ENCODE peak calls at places on chromosome 12, in six cellular contexts. F is thoracic aorta, Y is foreskin fibroblast, C is BE2C, E is cardiac fibroblast, J is activated B cell treated with CpG ODN at 0.5 μM for 24 hours. V is an unnamed sample.
A peak's percentile ranks its signal among the peaks of the same experiment; 100 is the strongest.

GRCh38 chr12:82740129-82741000 is 53.7 kb downstream of the TMTC2 start:
- DNase-seq in F (no peak), Y (peak; percentile 72), C (no peak), E (peak; percentile 54), J (no peak), V (no peak)

GRCh38 chr12:45644521-45644920 is 85.0 kb upstream of the ARID2 start:
- DNase-seq in F (no peak), Y (peak; percentile 60), C (no peak), E (peak; percentile 75), J (no peak), V (no peak)

GRCh38 chr12:131755305-131756113 is 44.6 kb downstream of the SFSWAP start:
- DNase-seq in F (no peak), Y (peak; percentile 21), C (peak; percentile 48), E (peak; percentile 29), J (no peak), V (no peak)

GRCh38 chr12:44603701-44604100 is 272.4 kb downstream of the NELL2 start:
- DNase-seq in F (no peak), Y (no peak), C (no peak), E (no peak), J (no peak), V (no peak)

GRCh38 chr12:92539966-92540791 is 162.6 kb upstream of the PLEKHG7 start:
- DNase-seq in F (no peak), Y (no peak), C (peak; percentile 26), E (no peak), J (peak; percentile 29), V (no peak)

GRCh38 chr12:168201-168600 is 45.8 kb downstream of the SLC6A12 start:
- DNase-seq in F (no peak), Y (no peak), C (no peak), E (no peak), J (no peak), V (no peak)

GRCh38 chr12:25811656-25812126 is 146.8 kb upstream of the RASSF8 start:
- DNase-seq in F (no peak), Y (peak; percentile 61), C (no peak), E (peak; percentile 64), J (no peak), V (no peak)

GRCh38 chr12:9647825-9648700 is 21.4 kb upstream of the CLEC2D start:
- DNase-seq in F (peak; percentile 4), Y (peak; percentile 92), C (peak; percentile 82), E (peak; percentile 65), J (peak; percentile 88), V (peak; percentile 61)

GRCh38 chr12:132578826-132579225 is 31.6 kb downstream of the LRCOL1 start:
- DNase-seq in F (no peak), Y (no peak), C (no peak), E (no peak), J (no peak), V (no peak)

GRCh38 chr12:91380651-91381050 is 198.0 kb upstream of the DCN start:
- DNase-seq in F (no peak), Y (peak; percentile 53), C (no peak), E (no peak), J (no peak), V (no peak)

GRCh38 chr12:121334513-121335343 is 17.5 kb downstream of the ANAPC5 start:
- DNase-seq in F (no peak), Y (peak; percentile 75), C (no peak), E (peak; percentile 85), J (no peak), V (peak; percentile 46)

GRCh38 chr12:106736051-106736957 is 38.2 kb upstream of the RIC8B start:
- DNase-seq in F (no peak), Y (peak; percentile 6), C (peak; percentile 44), E (peak; percentile 7), J (no peak), V (no peak)

GRCh38 chr12:8127138-8127537 is 3.7 kb downstream of the CLEC4A start:
- DNase-seq in F (no peak), Y (no peak), C (no peak), E (no peak), J (no peak), V (no peak)

DNA sequence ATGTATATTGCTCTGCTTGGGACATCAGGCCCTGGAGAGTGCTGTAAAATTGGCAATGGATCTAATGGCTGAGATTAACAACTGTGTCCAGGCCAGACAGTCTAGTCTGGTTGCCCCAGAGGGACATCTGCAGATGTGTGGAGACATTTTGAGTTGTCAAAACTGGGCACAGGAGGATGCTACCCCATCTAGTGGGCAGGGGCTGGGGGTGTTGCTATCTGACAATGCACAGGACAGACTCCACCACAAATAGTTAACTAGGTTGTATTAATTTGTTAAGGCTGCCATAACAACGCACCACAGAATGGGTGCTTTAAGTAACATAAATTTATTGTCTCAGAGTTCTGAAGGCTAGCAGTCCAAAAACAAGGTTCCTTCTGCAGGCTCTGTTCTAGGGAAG is 302.5 kb upstream of the AMIGO2 start:
- DNase-seq in F (no peak), Y (no peak), C (no peak), E (no peak), J (no peak), V (no peak)
- TF ChIP-seq CTCF in F (no peak), Y (no peak), C (no peak), E (no peak), J (no peak), V (no peak)

GRCh38 chr12:11513288-11513687 is 117.9 kb upstream of the PRB2 start:
- DNase-seq in F (no peak), Y (peak; percentile 1), C (peak; percentile 47), E (peak; percentile 18), J (no peak), V (no peak)
- TF ChIP-seq CTCF in F (no peak), Y (peak; percentile 6), C (peak; percentile 49), E (peak; percentile 8), J (no peak), V (no peak)

DNA sequence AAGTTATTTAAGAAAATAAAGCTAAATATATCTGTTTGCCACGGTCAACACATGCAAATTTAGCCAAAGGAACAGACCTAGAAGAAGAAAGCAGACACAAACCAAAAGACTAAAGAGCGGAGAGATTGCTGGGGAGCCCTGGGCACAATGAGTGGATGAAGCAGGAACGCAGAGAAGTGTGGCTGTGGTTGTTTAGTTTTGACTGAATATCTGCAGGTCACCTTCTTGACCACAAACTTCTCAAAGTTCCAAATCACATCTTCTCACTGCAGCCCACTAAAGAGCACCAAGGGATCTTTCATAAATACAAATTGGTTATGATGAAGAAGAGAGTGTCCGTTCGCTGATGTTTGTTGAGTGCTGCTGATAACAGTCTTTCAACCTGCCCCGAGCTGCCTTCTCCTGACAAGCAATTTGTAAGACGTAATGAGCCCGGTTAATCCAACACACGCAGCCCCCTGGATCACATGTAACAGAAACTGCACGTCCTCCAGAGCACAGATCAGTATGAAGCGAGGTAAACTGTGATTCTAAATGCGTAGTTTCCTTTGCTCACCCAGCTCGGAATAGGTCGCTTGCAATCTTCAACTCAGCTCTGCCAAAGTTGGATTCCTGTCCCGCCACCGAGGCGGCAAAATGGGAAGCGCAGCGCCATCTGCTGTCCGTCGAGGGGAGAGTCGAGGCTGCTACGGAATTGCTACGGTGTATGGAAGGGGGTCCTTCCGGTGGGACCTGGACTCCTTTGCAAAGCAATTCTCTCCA is 120.8 kb downstream of the GXYLT1 start:
- DNase-seq in F (peak; percentile 15), Y (peak; percentile 84), C (peak; percentile 74), E (peak; percentile 74), J (peak; percentile 58), V (peak; percentile 25)
- TF ChIP-seq CTCF in F (peak; percentile 95), Y (peak; percentile 97), C (peak; percentile 98), E (peak; percentile 94), J (peak; percentile 100), V (peak; percentile 98)

DNA sequence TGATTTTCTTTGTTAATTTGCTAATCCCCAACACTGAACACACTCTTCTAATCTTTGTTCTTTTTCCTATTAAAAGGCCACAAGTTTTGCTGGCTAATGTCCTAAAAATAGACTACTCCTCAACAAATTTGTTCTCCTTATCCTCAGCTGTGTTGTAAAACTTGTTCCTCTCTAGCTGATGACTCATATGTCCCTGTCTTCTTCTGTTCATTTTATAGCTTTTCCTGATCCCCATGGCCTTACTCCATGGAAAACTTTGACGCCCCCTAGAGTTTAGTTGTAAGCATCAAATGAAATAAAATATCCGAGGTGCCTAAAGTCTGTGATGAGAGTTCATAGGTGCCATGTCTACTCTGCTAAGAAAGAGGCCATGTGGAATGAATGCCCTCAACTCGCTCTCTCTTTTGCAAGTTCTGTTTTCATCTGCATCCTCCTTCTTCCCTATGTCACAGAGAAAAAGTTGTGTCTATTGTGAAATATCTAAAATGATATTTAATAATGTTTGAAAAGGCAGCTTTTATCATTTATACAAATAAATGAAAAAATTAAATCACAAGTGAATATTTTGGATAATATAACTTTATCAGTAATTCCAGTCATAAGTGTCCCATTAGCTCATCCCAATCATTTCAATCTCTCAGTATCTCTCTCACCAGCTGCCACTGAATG is 237.9 kb downstream of the IPO8 start:
- DNase-seq in F (no peak), Y (peak; percentile 88), C (no peak), E (peak; percentile 94), J (no peak), V (no peak)
- TF ChIP-seq CTCF in F (no peak), Y (peak; percentile 56), C (peak; percentile 54), E (peak; percentile 57), J (no peak), V (peak; percentile 29)

GRCh38 chr12:53295070-53295890 is at the start of gene PFDN5:
- DNase-seq in F (peak; percentile 51), Y (peak; percentile 98), C (peak; percentile 91), E (peak; percentile 95), J (peak; percentile 75), V (peak; percentile 91)
- TF ChIP-seq CTCF in F (peak; percentile 30), Y (no peak), C (no peak), E (peak; percentile 39), J (no peak), V (no peak)

GRCh38 chr12:108234155-108234554 is 105.0 kb downstream of the CMKLR1 start:
- DNase-seq in F (peak; percentile 8), Y (no peak), C (peak; percentile 59), E (no peak), J (no peak), V (no peak)
- TF ChIP-seq CTCF in F (peak; percentile 44), Y (no peak), C (peak; percentile 66), E (no peak), J (no peak), V (peak; percentile 49)

GRCh38 chr12:71941174-71941573 is 2.5 kb downstream of the TPH2 start:
- DNase-seq in F (no peak), Y (no peak), C (no peak), E (no peak), J (no peak), V (no peak)
- TF ChIP-seq CTCF in F (no peak), Y (no peak), C (no peak), E (no peak), J (no peak), V (no peak)